ENCODE peak calls at places on chromosome 21, in ten cellular contexts. One of them, this sample, is unnamed.

GRCh38 chr21:46180079-46180722 is 4.1 kb downstream of the SPATC1L start:
- DNase-seq in CD4-positive, alpha-beta T cell: no peak
- DNase-seq in astrocyte of the spinal cord: no peak
- DNase-seq in uterus: no peak
- DNase-seq in IMR-90: no peak
- DNase-seq in left ventricle myocardium inferior: no peak
- DNase-seq in AG10803: no peak
- DNase-seq in breast epithelium: peak
- DNase-seq in Peyer's patch: peak
- DNase-seq in Calu3: no peak
- DNase-seq in this sample: no peak

GRCh38 chr21:33761104-33762036 is 119.1 kb downstream of the ITSN1 start:
- DNase-seq in CD4-positive, alpha-beta T cell: no peak
- DNase-seq in astrocyte of the spinal cord: peak
- DNase-seq in uterus: peak
- DNase-seq in IMR-90: peak
- DNase-seq in left ventricle myocardium inferior: no peak
- DNase-seq in AG10803: peak
- DNase-seq in breast epithelium: no peak
- DNase-seq in Peyer's patch: no peak
- DNase-seq in Calu3: peak
- DNase-seq in this sample: no peak

GRCh38 chr21:31203371-31204054 is 140.5 kb downstream of the TIAM1 start:
- DNase-seq in CD4-positive, alpha-beta T cell: no peak
- DNase-seq in astrocyte of the spinal cord: peak
- DNase-seq in uterus: no peak
- DNase-seq in IMR-90: peak
- DNase-seq in left ventricle myocardium inferior: no peak
- DNase-seq in AG10803: no peak
- DNase-seq in breast epithelium: no peak
- DNase-seq in Peyer's patch: no peak
- DNase-seq in Calu3: no peak
- DNase-seq in this sample: no peak

GRCh38 chr21:46168238-46168637 is 12.9 kb upstream of the FTCD start:
- DNase-seq in CD4-positive, alpha-beta T cell: no peak
- DNase-seq in astrocyte of the spinal cord: no peak
- DNase-seq in uterus: peak
- DNase-seq in IMR-90: no peak
- DNase-seq in left ventricle myocardium inferior: no peak
- DNase-seq in AG10803: no peak
- DNase-seq in breast epithelium: peak
- DNase-seq in Peyer's patch: peak
- DNase-seq in Calu3: no peak
- DNase-seq in this sample: no peak

GRCh38 chr21:46082638-46083270 is 15.2 kb upstream of the COL6A2 start:
- DNase-seq in CD4-positive, alpha-beta T cell: no peak
- DNase-seq in astrocyte of the spinal cord: no peak
- DNase-seq in uterus: peak
- DNase-seq in IMR-90: no peak
- DNase-seq in left ventricle myocardium inferior: no peak
- DNase-seq in AG10803: peak
- DNase-seq in breast epithelium: peak
- DNase-seq in Peyer's patch: no peak
- DNase-seq in Calu3: no peak
- DNase-seq in this sample: no peak

GRCh38 chr21:25220954-25221353 is 386.3 kb downstream of the MRPL39 start:
- DNase-seq in CD4-positive, alpha-beta T cell: no peak
- DNase-seq in astrocyte of the spinal cord: no peak
- DNase-seq in uterus: no peak
- DNase-seq in IMR-90: no peak
- DNase-seq in left ventricle myocardium inferior: no peak
- DNase-seq in AG10803: no peak
- DNase-seq in breast epithelium: no peak
- DNase-seq in Peyer's patch: no peak
- DNase-seq in Calu3: no peak
- DNase-seq in this sample: no peak

GRCh38 chr21:44443891-44444285 is 11.4 kb upstream of the LRRC3 start:
- DNase-seq in CD4-positive, alpha-beta T cell: no peak
- DNase-seq in astrocyte of the spinal cord: no peak
- DNase-seq in uterus: no peak
- DNase-seq in IMR-90: no peak
- DNase-seq in left ventricle myocardium inferior: peak
- DNase-seq in AG10803: no peak
- DNase-seq in breast epithelium: no peak
- DNase-seq in Peyer's patch: no peak
- DNase-seq in Calu3: no peak
- DNase-seq in this sample: no peak

GRCh38 chr21:27827972-27828371 is 861.1 kb upstream of the ADAMTS5 start:
- DNase-seq in CD4-positive, alpha-beta T cell: no peak
- DNase-seq in astrocyte of the spinal cord: no peak
- DNase-seq in uterus: no peak
- DNase-seq in IMR-90: no peak
- DNase-seq in left ventricle myocardium inferior: no peak
- DNase-seq in AG10803: no peak
- DNase-seq in breast epithelium: no peak
- DNase-seq in Peyer's patch: no peak
- DNase-seq in Calu3: no peak
- DNase-seq in this sample: no peak

GRCh38 chr21:22806278-22806677 is 1808.1 kb downstream of the NCAM2 start:
- DNase-seq in CD4-positive, alpha-beta T cell: no peak
- DNase-seq in astrocyte of the spinal cord: no peak
- DNase-seq in uterus: no peak
- DNase-seq in IMR-90: no peak
- DNase-seq in left ventricle myocardium inferior: no peak
- DNase-seq in AG10803: no peak
- DNase-seq in breast epithelium: no peak
- DNase-seq in Peyer's patch: no peak
- DNase-seq in Calu3: no peak
- DNase-seq in this sample: no peak
- TF ChIP-seq CTCF in CD4-positive, alpha-beta T cell: no peak
- TF ChIP-seq CTCF in astrocyte of the spinal cord: no peak
- TF ChIP-seq CTCF in uterus: no peak
- TF ChIP-seq CTCF in IMR-90: no peak
- TF ChIP-seq CTCF in left ventricle myocardium inferior: no peak
- TF ChIP-seq CTCF in AG10803: no peak
- TF ChIP-seq CTCF in breast epithelium: no peak
- TF ChIP-seq CTCF in Peyer's patch: no peak
- TF ChIP-seq CTCF in Calu3: no peak
- TF ChIP-seq CTCF in this sample: no peak

GRCh38 chr21:36589352-36589971 is 109.5 kb upstream of the SIM2 start:
- DNase-seq in CD4-positive, alpha-beta T cell: no peak
- DNase-seq in astrocyte of the spinal cord: no peak
- DNase-seq in uterus: no peak
- DNase-seq in IMR-90: peak
- DNase-seq in left ventricle myocardium inferior: no peak
- DNase-seq in AG10803: peak
- DNase-seq in breast epithelium: peak
- DNase-seq in Peyer's patch: no peak
- DNase-seq in Calu3: peak
- DNase-seq in this sample: peak

GRCh38 chr21:36579898-36580297 is 100.0 kb upstream of the CLDN14 start:
- DNase-seq in CD4-positive, alpha-beta T cell: no peak
- DNase-seq in astrocyte of the spinal cord: no peak
- DNase-seq in uterus: no peak
- DNase-seq in IMR-90: no peak
- DNase-seq in left ventricle myocardium inferior: no peak
- DNase-seq in AG10803: no peak
- DNase-seq in breast epithelium: no peak
- DNase-seq in Peyer's patch: no peak
- DNase-seq in Calu3: no peak
- DNase-seq in this sample: no peak

GRCh38 chr21:36583591-36583990 is 103.7 kb upstream of the CLDN14 start:
- DNase-seq in CD4-positive, alpha-beta T cell: no peak
- DNase-seq in astrocyte of the spinal cord: no peak
- DNase-seq in uterus: no peak
- DNase-seq in IMR-90: no peak
- DNase-seq in left ventricle myocardium inferior: no peak
- DNase-seq in AG10803: no peak
- DNase-seq in breast epithelium: no peak
- DNase-seq in Peyer's patch: no peak
- DNase-seq in Calu3: no peak
- DNase-seq in this sample: no peak

GRCh38 chr21:36587388-36587787 is 107.5 kb upstream of the CLDN14 start:
- DNase-seq in CD4-positive, alpha-beta T cell: no peak
- DNase-seq in astrocyte of the spinal cord: no peak
- DNase-seq in uterus: no peak
- DNase-seq in IMR-90: peak
- DNase-seq in left ventricle myocardium inferior: no peak
- DNase-seq in AG10803: no peak
- DNase-seq in breast epithelium: no peak
- DNase-seq in Peyer's patch: no peak
- DNase-seq in Calu3: no peak
- DNase-seq in this sample: no peak

GRCh38 chr21:36584980-36585940 is 105.3 kb upstream of the CLDN14 start:
- DNase-seq in CD4-positive, alpha-beta T cell: peak
- DNase-seq in astrocyte of the spinal cord: no peak
- DNase-seq in uterus: no peak
- DNase-seq in IMR-90: no peak
- DNase-seq in left ventricle myocardium inferior: no peak
- DNase-seq in AG10803: no peak
- DNase-seq in breast epithelium: no peak
- DNase-seq in Peyer's patch: no peak
- DNase-seq in Calu3: no peak
- DNase-seq in this sample: no peak
- TF ChIP-seq CTCF in CD4-positive, alpha-beta T cell: peak
- TF ChIP-seq CTCF in astrocyte of the spinal cord: peak
- TF ChIP-seq CTCF in uterus: no peak
- TF ChIP-seq CTCF in IMR-90: no peak
- TF ChIP-seq CTCF in left ventricle myocardium inferior: no peak
- TF ChIP-seq CTCF in AG10803: no peak
- TF ChIP-seq CTCF in breast epithelium: no peak
- TF ChIP-seq CTCF in Peyer's patch: no peak
- TF ChIP-seq CTCF in Calu3: no peak
- TF ChIP-seq CTCF in this sample: no peak

GRCh38 chr21:18522181-18522771 is 118.7 kb upstream of the TMPRSS15 start:
- DNase-seq in CD4-positive, alpha-beta T cell: no peak
- DNase-seq in astrocyte of the spinal cord: peak
- DNase-seq in uterus: no peak
- DNase-seq in IMR-90: no peak
- DNase-seq in left ventricle myocardium inferior: no peak
- DNase-seq in AG10803: no peak
- DNase-seq in breast epithelium: no peak
- DNase-seq in Peyer's patch: no peak
- DNase-seq in Calu3: no peak
- DNase-seq in this sample: no peak
- TF ChIP-seq CTCF in CD4-positive, alpha-beta T cell: no peak
- TF ChIP-seq CTCF in astrocyte of the spinal cord: peak
- TF ChIP-seq CTCF in uterus: no peak
- TF ChIP-seq CTCF in IMR-90: no peak
- TF ChIP-seq CTCF in left ventricle myocardium inferior: peak
- TF ChIP-seq CTCF in AG10803: no peak
- TF ChIP-seq CTCF in breast epithelium: no peak
- TF ChIP-seq CTCF in Peyer's patch: peak
- TF ChIP-seq CTCF in Calu3: no peak
- TF ChIP-seq CTCF in this sample: no peak

GRCh38 chr21:36122977-36123376 is 11.9 kb upstream of the CBR3 start:
- DNase-seq in CD4-positive, alpha-beta T cell: no peak
- DNase-seq in astrocyte of the spinal cord: no peak
- DNase-seq in uterus: no peak
- DNase-seq in IMR-90: no peak
- DNase-seq in left ventricle myocardium inferior: no peak
- DNase-seq in AG10803: no peak
- DNase-seq in breast epithelium: no peak
- DNase-seq in Peyer's patch: no peak
- DNase-seq in Calu3: no peak
- DNase-seq in this sample: no peak
- TF ChIP-seq CTCF in CD4-positive, alpha-beta T cell: no peak
- TF ChIP-seq CTCF in astrocyte of the spinal cord: peak
- TF ChIP-seq CTCF in uterus: peak
- TF ChIP-seq CTCF in IMR-90: no peak
- TF ChIP-seq CTCF in left ventricle myocardium inferior: peak
- TF ChIP-seq CTCF in AG10803: peak
- TF ChIP-seq CTCF in breast epithelium: no peak
- TF ChIP-seq CTCF in Peyer's patch: peak
- TF ChIP-seq CTCF in Calu3: no peak
- TF ChIP-seq CTCF in this sample: no peak